ENCODE peak calls at places on chromosomes 5 and 9, in four cellular contexts. J is GM23338; K is AG20443; E is effector memory CD8-positive, alpha-beta T cell. Z is an unnamed sample.

GRCh38 chr5:150402226-150402773 is 10.4 kb downstream of the CD74 start:
- DNase-seq in K (no peak), E (no peak), J (no peak), Z (no peak)

GRCh38 chr5:172423379-172424110 is 30.8 kb downstream of the SH3PXD2B start:
- DNase-seq in E (no peak), K (no peak), J (no peak), Z (no peak)

GRCh38 chr9:90526386-90526785 is 116.2 kb downstream of the DIRAS2 start:
- DNase-seq in E (no peak), J (no peak), K (no peak), Z (no peak)

GRCh38 chr9:91843623-91844111 is 106.4 kb downstream of the ROR2 start:
- DNase-seq in E (no peak), K (peak; percentile 70), J (peak; percentile 34), Z (no peak)

GRCh38 chr9:109372246-109372645 is 51.4 kb upstream of the EPB41L4B start:
- DNase-seq in K (no peak), J (no peak), E (no peak), Z (no peak)

GRCh38 chr5:31033295-31033694 is 160.2 kb upstream of the CDH6 start:
- DNase-seq in J (no peak), K (no peak), E (no peak), Z (no peak)

GRCh38 chr9:125646222-125647100 is 60.5 kb downstream of the MAPKAP1 start:
- DNase-seq in E (no peak), J (no peak), K (no peak), Z (no peak)

GRCh38 chr5:168875839-168876238 is 296.7 kb upstream of the PANK3 start:
- DNase-seq in J (peak; percentile 40), K (peak; percentile 41), E (no peak), Z (no peak)

GRCh38 chr9:211557-211956 is 3.1 kb upstream of the DOCK8 start:
- DNase-seq in E (no peak), J (no peak), K (no peak), Z (peak; percentile 6)

Z was measured in stromal cell of bone marrow.